ENCODE peak calls at places on chromosome 5, in four cellular contexts. C is hepatocyte; S is CD4-positive, alpha-beta memory T cell; W is left ventricle myocardium inferior. H is an unnamed sample.

GRCh38 chr5:32013658-32014057 is 160.5 kb downstream of the GOLPH3 start:
- DNase-seq in C (no peak), S (no peak), W (no peak), H (no peak)

GRCh38 chr5:29963956-29964355 is 1229.5 kb upstream of the CDH6 start:
- DNase-seq in C (peak), S (no peak), W (no peak), H (no peak)

GRCh38 chr5:133546500-133546899 is 65.8 kb downstream of the FSTL4 start:
- DNase-seq in C (no peak), S (no peak), W (no peak), H (no peak)

GRCh38 chr5:72453260-72453775 is 53.9 kb downstream of the ZNF366 start:
- DNase-seq in C (no peak), S (no peak), W (no peak), H (no peak)

GRCh38 chr5:72523960-72524582 is 16.9 kb upstream of the ZNF366 start:
- DNase-seq in C (peak), S (no peak), W (no peak), H (no peak)

GRCh38 chr5:24644757-24645156 is at the start of gene CDH10:
- DNase-seq in C (peak), S (no peak), W (no peak), H (no peak)

GRCh38 chr5:138160706-138161105 is 17.7 kb downstream of the BRD8 start:
- DNase-seq in C (no peak), S (no peak), W (no peak), H (no peak)

GRCh38 chr5:38554860-38555259 is 1.6 kb downstream of the LIFR start:
- DNase-seq in C (no peak), S (no peak), W (no peak), H (no peak)

GRCh38 chr5:137622850-137623249 is 113.0 kb downstream of the KLHL3 start:
- DNase-seq in C (no peak), S (no peak), W (peak), H (peak)

GRCh38 chr5:11692636-11693035 is 211.6 kb downstream of the CTNND2 start:
- DNase-seq in C (no peak), S (no peak), W (no peak), H (no peak)

GRCh38 chr5:14165375-14166091 is 22.4 kb downstream of the TRIO start:
- DNase-seq in C (no peak), S (no peak), W (no peak), H (no peak)

GRCh38 chr5:73596705-73597328 is 29.2 kb upstream of the ARHGEF28 start:
- DNase-seq in C (peak), S (no peak), W (no peak), H (peak)

GRCh38 chr5:66542728-66543127 is 53.5 kb upstream of the MAST4 start:
- DNase-seq in C (no peak), S (no peak), W (no peak), H (no peak)

GRCh38 chr5:175523292-175523691 is 44.9 kb downstream of the SFXN1 start:
- DNase-seq in C (no peak), S (no peak), W (no peak), H (no peak)

GRCh38 chr5:112308608-112309007 is 110.5 kb downstream of the EPB41L4A start:
- DNase-seq in C (peak), S (no peak), W (no peak), H (no peak)

GRCh38 chr5:56229106-56229505 is 4.0 kb downstream of the ANKRD55 start:
- DNase-seq in C (no peak), S (no peak), W (no peak), H (no peak)

GRCh38 chr5:178310130-178310865 is 77.7 kb upstream of the PHYKPL start:
- DNase-seq in C (no peak), S (no peak), W (no peak), H (no peak)

GRCh38 chr5:157457391-157457790 is 2.6 kb upstream of the NIPAL4 start:
- DNase-seq in C (no peak), S (no peak), W (no peak), H (no peak)

GRCh38 chr5:79318935-79319614 is 83.1 kb downstream of the JMY start:
- DNase-seq in C (no peak), S (no peak), W (no peak), H (no peak)

GRCh38 chr5:68225188-68225910 is 9.8 kb downstream of the PIK3R1 start:
- DNase-seq in C (peak), S (no peak), W (peak), H (peak)

GRCh38 chr5:31449175-31449574 is 82.7 kb downstream of the DROSHA start:
- DNase-seq in C (no peak), S (no peak), W (no peak), H (no peak)

GRCh38 chr5:124572973-124573372 is 173.5 kb downstream of the ZNF608 start:
- DNase-seq in C (no peak), S (no peak), W (no peak), H (no peak)

GRCh38 chr5:158390556-158390955 is 531.6 kb upstream of the CLINT1 start:
- DNase-seq in C (no peak), S (no peak), W (no peak), H (no peak)

GRCh38 chr5:51347704-51348103 is 35.5 kb upstream of the ISL1 start:
- DNase-seq in C (no peak), S (no peak), W (no peak), H (no peak)

GRCh38 chr5:95621839-95622629 is 2.1 kb downstream of the GPR150 start:
- DNase-seq in C (no peak), S (peak), W (no peak), H (no peak)

GRCh38 chr5:58666598-58667595 is 84.0 kb downstream of the RAB3C start:
- DNase-seq in C (no peak), S (no peak), W (no peak), H (no peak)

GRCh38 chr5:72938206-72938605 is 17.6 kb upstream of the FCHO2 start:
- DNase-seq in C (peak), S (no peak), W (no peak), H (no peak)

DNA sequence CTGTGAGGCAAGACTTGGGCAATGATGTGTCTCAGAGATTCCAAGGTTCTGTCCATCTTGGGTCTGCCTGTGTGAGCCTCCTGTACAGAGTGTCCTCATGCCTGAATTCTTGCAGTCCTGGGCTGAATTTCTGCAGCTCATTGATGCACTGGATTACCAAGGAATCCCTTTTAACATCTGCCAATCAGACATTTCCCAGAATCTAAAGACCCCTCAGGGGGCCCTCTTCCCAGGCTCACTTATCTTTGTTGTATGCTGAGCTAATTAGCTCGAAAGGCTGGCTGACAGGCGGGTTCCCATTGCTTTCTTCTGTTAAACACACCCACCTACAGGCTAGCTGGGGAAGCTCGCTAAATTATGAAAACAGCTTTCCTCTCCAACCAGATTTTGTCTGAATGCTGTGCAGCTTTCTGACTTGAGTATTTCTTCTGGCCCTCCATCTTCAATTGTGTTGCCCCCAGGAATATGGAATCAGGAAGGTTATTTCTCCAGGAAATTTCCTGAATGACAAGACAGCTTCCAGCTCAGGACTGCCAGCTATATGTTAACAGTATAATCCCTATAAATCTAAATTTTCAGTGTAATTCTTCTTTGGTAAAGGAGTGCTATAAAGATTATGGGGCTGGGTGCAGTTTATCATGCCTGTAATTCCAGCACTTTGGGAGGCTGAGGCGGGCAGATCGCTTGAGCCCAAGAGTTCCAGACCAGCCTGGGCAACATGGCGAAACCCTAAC is at the start of gene LIX1:
- DNase-seq in C (peak), S (peak), W (no peak), H (peak)
- H3K4me3 ChIP-seq in C (peak), S (no peak), W (no peak), H (no peak)

DNA sequence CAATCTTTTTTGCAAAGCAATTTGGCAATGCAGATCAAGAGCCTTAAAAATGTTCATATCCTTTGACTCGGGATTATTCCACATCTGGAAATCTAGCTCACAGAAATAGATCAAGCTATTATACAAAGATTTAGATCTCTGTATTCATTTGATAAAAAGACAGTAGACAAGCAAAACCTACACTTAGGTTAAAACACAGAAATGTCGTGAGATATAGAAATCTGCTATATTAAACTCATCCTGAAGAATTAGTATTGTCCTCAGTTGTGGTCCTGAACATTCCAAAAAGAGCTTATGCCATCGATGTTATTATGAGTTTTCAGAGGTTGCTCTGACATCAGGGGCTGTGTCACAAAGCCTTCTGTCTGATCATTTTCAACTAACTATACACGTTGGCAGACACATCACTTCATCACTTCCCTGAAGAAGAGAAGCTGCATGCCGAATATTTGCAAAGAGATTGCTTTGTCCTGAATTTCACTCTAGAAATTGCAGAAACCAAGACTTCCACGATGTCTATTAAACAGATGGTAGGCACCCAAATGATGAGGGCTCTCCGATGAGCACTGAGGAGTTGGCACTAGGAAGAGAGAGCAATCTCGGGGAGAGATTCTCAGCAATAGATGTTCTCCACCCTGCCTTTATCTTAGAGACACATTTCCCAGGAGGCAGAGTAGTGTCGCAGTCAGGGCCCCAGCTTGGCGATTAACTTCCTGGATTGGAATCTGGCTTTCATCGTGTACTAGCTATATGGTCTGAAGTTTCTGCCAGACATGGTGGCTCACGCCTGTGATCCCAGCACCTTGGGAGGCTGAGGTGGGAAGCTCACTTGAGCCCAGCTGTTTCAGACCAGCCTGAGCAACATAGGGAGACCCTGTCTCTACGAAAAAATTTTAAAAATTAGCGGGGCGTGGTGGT is 1.9 kb upstream of the UBTD2 start:
- DNase-seq in C (no peak), S (no peak), W (no peak), H (no peak)
- H3K4me3 ChIP-seq in C (no peak), S (no peak), W (peak), H (no peak)

GRCh38 chr5:150946351-150946905 is 41.6 kb upstream of the ZNF300 start:
- DNase-seq in C (no peak), S (no peak), W (peak), H (no peak)
- H3K4me3 ChIP-seq in C (no peak), S (no peak), W (peak), H (no peak)

GRCh38 chr5:167973126-167973525 is 318.3 kb upstream of the WWC1 start:
- DNase-seq in C (no peak), S (no peak), W (no peak), H (no peak)

GRCh38 chr5:167967494-167968180 is 323.8 kb upstream of the WWC1 start:
- DNase-seq in C (no peak), S (no peak), W (no peak), H (no peak)

GRCh38 chr5:167971706-167972105 is 319.7 kb upstream of the WWC1 start:
- DNase-seq in C (no peak), S (no peak), W (no peak), H (no peak)

GRCh38 chr5:167968784-167969183 is 322.7 kb upstream of the WWC1 start:
- DNase-seq in C (no peak), S (no peak), W (no peak), H (no peak)

GRCh38 chr5:167970002-167970401 is 321.4 kb upstream of the WWC1 start:
- DNase-seq in C (no peak), S (no peak), W (no peak), H (no peak)
- H3K4me3 ChIP-seq in C (no peak), S (no peak), W (no peak), H (no peak)

H was measured in HL-60.